ENCODE peak calls at places on chromosomes 6 and 20, in six cellular contexts. D is tibial artery, L is heart left ventricle, P is pancreas, K is heart right ventricle, M is neural progenitor cell. A is an unnamed sample. For H3K4me1, the result is how much of the 10 kb centered on the place peaks cover.

GRCh38 chr6:83417880-83418663 is 12.8 kb downstream of the ME1 start:
- DNase-seq in D (no peak), L (no peak), P (no peak), K (no peak), M (peak), A (peak)

GRCh38 chr6:19472850-19473249 is 364.3 kb upstream of the ID4 start:
- DNase-seq in D (no peak), L (no peak), P (no peak), K (no peak), M (peak), A (peak)

GRCh38 chr6:140663772-140664171 is 1289.3 kb upstream of the CITED2 start:
- DNase-seq in D (no peak), L (no peak), P (no peak), K (no peak), M (no peak), A (no peak)

GRCh38 chr6:67221226-67221625 is 1413.9 kb upstream of the ADGRB3 start:
- DNase-seq in D (no peak), L (no peak), P (no peak), K (no peak), M (no peak), A (peak)

GRCh38 chr6:82840571-82840970 is 225.1 kb downstream of the UBE3D start:
- DNase-seq in D (no peak), L (no peak), P (no peak), K (no peak), M (no peak), A (no peak)

GRCh38 chr6:134589512-134589911 is 271.6 kb upstream of the SGK1 start:
- DNase-seq in D (no peak), L (no peak), P (no peak), K (no peak), M (no peak), A (no peak)

GRCh38 chr6:133955582-133956412 is 2.8 kb downstream of the TBPL1 start:
- DNase-seq in D (no peak), L (no peak), P (no peak), K (no peak), M (no peak), A (no peak)

GRCh38 chr6:42407379-42407778 is 44.3 kb downstream of the TRERF1 start:
- DNase-seq in D (peak), L (no peak), P (no peak), K (no peak), M (no peak), A (no peak)

GRCh38 chr20:62409935-62410741 is 3.1 kb upstream of the CABLES2 start:
- DNase-seq in D (no peak), L (peak), P (peak), K (peak), M (peak), A (peak)

GRCh38 chr20:44422083-44422482 is 53.6 kb upstream of the TTPAL start:
- DNase-seq in D (no peak), L (no peak), P (no peak), K (no peak), M (no peak), A (no peak)

GRCh38 chr6:2197177-2197671 is 48.2 kb downstream of the GMDS start:
- DNase-seq in D (peak), L (no peak), P (no peak), K (peak), M (no peak), A (no peak)

GRCh38 chr6:3997144-3997770 is 81.7 kb downstream of the FAM217A start:
- DNase-seq in D (no peak), L (no peak), P (no peak), K (no peak), M (peak), A (peak)

GRCh38 chr20:36677422-36677771 is 31.4 kb upstream of the SLA2 start:
- DNase-seq in D (no peak), L (no peak), P (no peak), K (no peak), M (no peak), A (no peak)

GRCh38 chr20:35303735-35304431 is 11.7 kb upstream of the FAM83C start:
- DNase-seq in D (peak), L (peak), P (peak), K (peak), M (peak), A (peak)

GRCh38 chr6:17565399-17565798 is 34.7 kb upstream of the FAM8A1 start:
- DNase-seq in D (no peak), L (no peak), P (no peak), K (no peak), M (peak), A (no peak)

GRCh38 chr20:237479-237878 is 10.4 kb downstream of the DEFB129 start:
- DNase-seq in D (no peak), L (peak), P (no peak), K (no peak), M (no peak), A (no peak)

GRCh38 chr20:34452281-34452982 is 63.8 kb upstream of the DYNLRB1 start:
- DNase-seq in D (no peak), L (no peak), P (no peak), K (no peak), M (no peak), A (no peak)

GRCh38 chr20:34546751-34547181 is 11.8 kb upstream of the MAP1LC3A start:
- DNase-seq in D (no peak), L (no peak), P (no peak), K (no peak), M (no peak), A (no peak)

GRCh38 chr6:89117285-89118108 is at the start of gene SRSF12:
- DNase-seq in D (no peak), L (peak), P (peak), K (peak), M (peak), A (peak)

GRCh38 chr20:53837126-53837826 is 233.1 kb downstream of the BCAS1 start:
- DNase-seq in D (no peak), L (no peak), P (no peak), K (no peak), M (no peak), A (no peak)

GRCh38 chr6:40293824-40294188 is 293.4 kb downstream of the LRFN2 start:
- DNase-seq in D (no peak), L (no peak), P (no peak), K (no peak), M (no peak), A (no peak)

GRCh38 chr20:58210398-58210747 is 18.1 kb downstream of the ANKRD60 start:
- DNase-seq in D (no peak), L (no peak), P (no peak), K (no peak), M (no peak), A (no peak)

GRCh38 chr6:151436814-151437213 is 15.1 kb downstream of the RMND1 start:
- DNase-seq in D (no peak), L (no peak), P (no peak), K (no peak), M (no peak), A (peak)

GRCh38 chr6:144350176-144350575 is 65.0 kb downstream of the UTRN start:
- DNase-seq in D (no peak), L (no peak), P (no peak), K (no peak), M (no peak), A (no peak)
- H3K4me1 ChIP-seq in D (under half), L (under half), P (under half), K (half or more), M (under half), A (under half)

GRCh38 chr6:63814459-63814858 is 178.9 kb downstream of the PHF3 start:
- DNase-seq in D (no peak), L (no peak), P (no peak), K (no peak), M (no peak), A (peak)
- TF ChIP-seq CTCF in D (no peak), L (no peak), P (no peak), K (no peak), M (no peak), A (peak)

DNA sequence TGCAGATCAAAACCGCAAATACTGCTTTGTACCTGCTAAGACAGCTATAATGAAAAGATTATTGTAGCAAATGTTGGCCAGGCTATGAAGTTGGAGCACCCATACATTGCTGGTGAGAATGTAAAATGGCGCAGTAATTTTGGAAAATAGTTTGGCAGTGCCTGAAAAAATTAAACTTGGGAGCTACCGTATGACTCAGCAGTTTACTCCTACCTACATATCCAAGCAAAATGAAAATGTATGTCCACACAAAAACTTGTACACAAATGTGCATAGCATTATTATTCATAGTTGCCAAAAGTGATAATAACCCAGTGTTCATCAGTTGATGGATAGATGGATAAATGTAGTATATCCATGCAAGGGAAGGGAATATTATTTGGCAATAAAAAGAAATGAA is 13.3 kb downstream of the DSTN start:
- DNase-seq in D (no peak), L (no peak), P (no peak), K (no peak), M (no peak), A (no peak)
- H3K4me1 ChIP-seq in D (under half), L (under half), P (under half), K (under half), M (under half), A (under half)

DNA sequence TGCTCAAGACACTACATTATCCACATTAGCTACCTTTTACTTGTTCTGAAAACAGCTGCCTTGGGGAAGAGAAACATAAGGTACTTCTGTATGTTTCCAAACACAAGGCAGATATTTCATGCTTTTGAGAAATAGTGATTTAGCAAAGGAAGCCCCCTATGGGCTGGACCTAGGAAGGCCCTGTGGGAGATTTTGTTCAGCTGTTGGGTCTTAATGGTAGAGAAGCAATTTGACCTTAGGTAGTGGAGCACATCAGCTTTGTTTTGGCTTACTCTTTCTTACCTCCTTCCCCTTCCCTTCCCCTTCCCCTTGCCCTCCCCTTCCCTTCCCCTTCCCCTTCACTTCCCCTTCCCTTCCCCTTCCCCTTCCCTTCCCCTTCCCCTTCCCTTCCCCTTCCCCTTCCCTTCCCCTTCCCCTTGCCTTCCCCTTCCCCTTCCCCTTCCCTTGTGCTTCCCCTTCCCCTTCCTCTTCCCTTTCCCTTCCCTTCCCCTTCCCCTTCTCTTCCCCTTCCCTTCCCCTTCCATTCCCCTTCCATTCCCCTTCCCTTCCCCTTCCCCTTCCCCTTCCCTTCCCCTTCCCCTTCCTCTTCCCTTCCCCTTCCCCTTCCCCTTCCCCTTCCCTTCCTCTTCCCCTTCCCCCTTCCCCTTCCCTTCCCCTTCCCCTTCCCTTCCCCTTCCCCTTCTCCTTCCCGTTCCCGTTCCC is 84.6 kb downstream of the ANKS1A start:
- DNase-seq in D (no peak), L (no peak), P (no peak), K (no peak), M (no peak), A (peak)
- TF ChIP-seq CTCF in D (no peak), L (no peak), P (no peak), K (peak), M (peak), A (peak)

DNA sequence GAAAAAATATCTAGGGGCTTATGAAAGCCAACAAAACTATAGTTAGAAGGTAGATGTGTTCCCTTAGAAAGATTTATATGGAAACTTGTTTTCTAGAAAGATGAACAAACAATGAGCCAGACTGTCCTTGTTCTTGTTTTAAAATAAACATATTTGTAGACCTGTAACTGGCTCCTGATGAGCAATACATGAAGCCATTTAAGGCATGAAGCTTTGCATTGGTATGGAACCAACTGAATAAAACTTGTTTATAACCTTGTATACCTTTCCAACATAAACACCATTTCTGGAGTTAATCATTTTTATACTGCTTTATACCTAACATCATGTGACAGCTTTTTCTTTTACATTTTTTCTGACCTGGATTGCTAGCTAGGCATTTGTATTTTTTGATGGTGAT is 247.8 kb downstream of the PRL start:
- DNase-seq in D (no peak), L (no peak), P (no peak), K (no peak), M (no peak), A (no peak)
- H3K4me1 ChIP-seq in D (under half), L (under half), P (under half), K (under half), M (under half), A (under half)

GRCh38 chr6:15505463-15505918 is 157.3 kb downstream of the DTNBP1 start:
- DNase-seq in D (no peak), L (no peak), P (no peak), K (no peak), M (no peak), A (no peak)

GRCh38 chr6:15506066-15506465 is 156.8 kb downstream of the DTNBP1 start:
- DNase-seq in D (no peak), L (no peak), P (no peak), K (no peak), M (no peak), A (no peak)

GRCh38 chr6:15503346-15503680 is 159.5 kb downstream of the DTNBP1 start:
- DNase-seq in D (no peak), L (no peak), P (no peak), K (no peak), M (no peak), A (no peak)

GRCh38 chr6:15504040-15504491 is 158.8 kb downstream of the DTNBP1 start:
- DNase-seq in D (peak), L (peak), P (no peak), K (peak), M (peak), A (peak)

GRCh38 chr6:15504581-15505350 is 158.1 kb downstream of the DTNBP1 start:
- DNase-seq in D (peak), L (peak), P (no peak), K (peak), M (no peak), A (peak)
- TF ChIP-seq CTCF in D (no peak), L (no peak), P (no peak), K (no peak), M (no peak), A (no peak)

A was measured in A673.